ENCODE peak calls at places on chromosomes 6 and 20, in ten cellular contexts. One of them, this sample, is unnamed.

GRCh38 chr20:32582659-32583580 is 2.2 kb downstream of the NOL4L start:
- DNase-seq in foreskin fibroblast: peak
- DNase-seq in NCI-H524: peak
- DNase-seq in activated naive CD4-positive, alpha-beta T cell treated with Interleukin-2 at 50 U/mL for 16 hours: peak
- DNase-seq in AG04449: no peak
- DNase-seq in foreskin melanocyte: no peak
- DNase-seq in nephron progenitor cell: peak
- DNase-seq in mesenchymal stem cell: peak
- DNase-seq in GM13977: peak
- DNase-seq in NCI-H1694 treated with DMSO at 0.1 percent for 48 hours: no peak
- DNase-seq in this sample: peak

GRCh38 chr6:85403331-85404015 is 46.4 kb upstream of the NT5E start:
- DNase-seq in nephron progenitor cell: no peak
- DNase-seq in NCI-H524: no peak
- DNase-seq in foreskin fibroblast: peak
- DNase-seq in mesenchymal stem cell: peak
- DNase-seq in AG04449: peak
- DNase-seq in NCI-H1694 treated with DMSO at 0.1 percent for 48 hours: no peak
- DNase-seq in foreskin melanocyte: peak
- DNase-seq in activated naive CD4-positive, alpha-beta T cell treated with Interleukin-2 at 50 U/mL for 16 hours: no peak
- DNase-seq in GM13977: no peak
- DNase-seq in this sample: peak

GRCh38 chr6:10397756-10398438 is 17.0 kb downstream of the TFAP2A start:
- DNase-seq in NCI-H1694 treated with DMSO at 0.1 percent for 48 hours: no peak
- DNase-seq in foreskin melanocyte: peak
- DNase-seq in nephron progenitor cell: peak
- DNase-seq in mesenchymal stem cell: no peak
- DNase-seq in AG04449: no peak
- DNase-seq in activated naive CD4-positive, alpha-beta T cell treated with Interleukin-2 at 50 U/mL for 16 hours: no peak
- DNase-seq in foreskin fibroblast: no peak
- DNase-seq in GM13977: no peak
- DNase-seq in NCI-H524: no peak
- DNase-seq in this sample: no peak

GRCh38 chr6:49915035-49915434 is 48.7 kb upstream of the CRISP1 start:
- DNase-seq in activated naive CD4-positive, alpha-beta T cell treated with Interleukin-2 at 50 U/mL for 16 hours: no peak
- DNase-seq in mesenchymal stem cell: no peak
- DNase-seq in foreskin melanocyte: no peak
- DNase-seq in NCI-H524: no peak
- DNase-seq in GM13977: no peak
- DNase-seq in NCI-H1694 treated with DMSO at 0.1 percent for 48 hours: peak
- DNase-seq in AG04449: no peak
- DNase-seq in nephron progenitor cell: no peak
- DNase-seq in foreskin fibroblast: no peak
- DNase-seq in this sample: peak

GRCh38 chr20:50467618-50468373 is 42.4 kb upstream of the PTPN1 start:
- DNase-seq in foreskin melanocyte: no peak
- DNase-seq in AG04449: no peak
- DNase-seq in NCI-H524: peak
- DNase-seq in NCI-H1694 treated with DMSO at 0.1 percent for 48 hours: peak
- DNase-seq in mesenchymal stem cell: peak
- DNase-seq in foreskin fibroblast: peak
- DNase-seq in nephron progenitor cell: no peak
- DNase-seq in GM13977: no peak
- DNase-seq in activated naive CD4-positive, alpha-beta T cell treated with Interleukin-2 at 50 U/mL for 16 hours: peak
- DNase-seq in this sample: peak

GRCh38 chr6:72622094-72622540 is 253 bp downstream of the KCNQ5 start:
- DNase-seq in GM13977: peak
- DNase-seq in foreskin fibroblast: peak
- DNase-seq in mesenchymal stem cell: peak
- DNase-seq in foreskin melanocyte: peak
- DNase-seq in AG04449: no peak
- DNase-seq in NCI-H1694 treated with DMSO at 0.1 percent for 48 hours: peak
- DNase-seq in NCI-H524: peak
- DNase-seq in activated naive CD4-positive, alpha-beta T cell treated with Interleukin-2 at 50 U/mL for 16 hours: peak
- DNase-seq in nephron progenitor cell: peak
- DNase-seq in this sample: peak

GRCh38 chr6:43095939-43096338 is 19.8 kb downstream of the PTK7 start:
- DNase-seq in mesenchymal stem cell: peak
- DNase-seq in foreskin melanocyte: no peak
- DNase-seq in NCI-H524: no peak
- DNase-seq in GM13977: no peak
- DNase-seq in foreskin fibroblast: no peak
- DNase-seq in NCI-H1694 treated with DMSO at 0.1 percent for 48 hours: no peak
- DNase-seq in activated naive CD4-positive, alpha-beta T cell treated with Interleukin-2 at 50 U/mL for 16 hours: no peak
- DNase-seq in AG04449: no peak
- DNase-seq in nephron progenitor cell: no peak
- DNase-seq in this sample: no peak

GRCh38 chr6:42368156-42368555 is 83.6 kb downstream of the TRERF1 start:
- DNase-seq in mesenchymal stem cell: no peak
- DNase-seq in NCI-H524: no peak
- DNase-seq in AG04449: no peak
- DNase-seq in GM13977: peak
- DNase-seq in foreskin melanocyte: no peak
- DNase-seq in activated naive CD4-positive, alpha-beta T cell treated with Interleukin-2 at 50 U/mL for 16 hours: peak
- DNase-seq in foreskin fibroblast: no peak
- DNase-seq in NCI-H1694 treated with DMSO at 0.1 percent for 48 hours: no peak
- DNase-seq in nephron progenitor cell: no peak
- DNase-seq in this sample: no peak

GRCh38 chr6:42766163-42766670 is 15.6 kb upstream of the BICRAL start:
- DNase-seq in foreskin fibroblast: peak
- DNase-seq in mesenchymal stem cell: peak
- DNase-seq in NCI-H1694 treated with DMSO at 0.1 percent for 48 hours: no peak
- DNase-seq in nephron progenitor cell: no peak
- DNase-seq in activated naive CD4-positive, alpha-beta T cell treated with Interleukin-2 at 50 U/mL for 16 hours: no peak
- DNase-seq in foreskin melanocyte: no peak
- DNase-seq in NCI-H524: no peak
- DNase-seq in AG04449: no peak
- DNase-seq in GM13977: no peak
- DNase-seq in this sample: no peak

GRCh38 chr20:22584630-22584921 is 204 bp upstream of the FOXA2 start:
- DNase-seq in NCI-H524: no peak
- DNase-seq in foreskin fibroblast: no peak
- DNase-seq in activated naive CD4-positive, alpha-beta T cell treated with Interleukin-2 at 50 U/mL for 16 hours: no peak
- DNase-seq in GM13977: no peak
- DNase-seq in mesenchymal stem cell: no peak
- DNase-seq in nephron progenitor cell: peak
- DNase-seq in AG04449: no peak
- DNase-seq in NCI-H1694 treated with DMSO at 0.1 percent for 48 hours: no peak
- DNase-seq in foreskin melanocyte: no peak
- DNase-seq in this sample: no peak

GRCh38 chr6:82555801-82556200 is 192.2 kb downstream of the TPBG start:
- DNase-seq in GM13977: no peak
- DNase-seq in AG04449: no peak
- DNase-seq in NCI-H524: no peak
- DNase-seq in activated naive CD4-positive, alpha-beta T cell treated with Interleukin-2 at 50 U/mL for 16 hours: no peak
- DNase-seq in mesenchymal stem cell: no peak
- DNase-seq in nephron progenitor cell: no peak
- DNase-seq in foreskin melanocyte: no peak
- DNase-seq in foreskin fibroblast: peak
- DNase-seq in NCI-H1694 treated with DMSO at 0.1 percent for 48 hours: no peak
- DNase-seq in this sample: no peak

GRCh38 chr6:117552618-117553017 is 49.7 kb downstream of the GOPC start:
- DNase-seq in NCI-H1694 treated with DMSO at 0.1 percent for 48 hours: no peak
- DNase-seq in activated naive CD4-positive, alpha-beta T cell treated with Interleukin-2 at 50 U/mL for 16 hours: no peak
- DNase-seq in foreskin melanocyte: no peak
- DNase-seq in foreskin fibroblast: no peak
- DNase-seq in mesenchymal stem cell: peak
- DNase-seq in NCI-H524: no peak
- DNase-seq in GM13977: no peak
- DNase-seq in nephron progenitor cell: no peak
- DNase-seq in AG04449: no peak
- DNase-seq in this sample: no peak

GRCh38 chr6:7846971-7847818 is 63.4 kb downstream of the TXNDC5 start:
- DNase-seq in NCI-H524: no peak
- DNase-seq in GM13977: no peak
- DNase-seq in foreskin melanocyte: no peak
- DNase-seq in NCI-H1694 treated with DMSO at 0.1 percent for 48 hours: no peak
- DNase-seq in activated naive CD4-positive, alpha-beta T cell treated with Interleukin-2 at 50 U/mL for 16 hours: no peak
- DNase-seq in nephron progenitor cell: no peak
- DNase-seq in foreskin fibroblast: peak
- DNase-seq in mesenchymal stem cell: peak
- DNase-seq in AG04449: no peak
- DNase-seq in this sample: no peak

GRCh38 chr6:48567016-48567415 is 456.0 kb upstream of the PTCHD4 start:
- DNase-seq in AG04449: no peak
- DNase-seq in NCI-H1694 treated with DMSO at 0.1 percent for 48 hours: no peak
- DNase-seq in mesenchymal stem cell: no peak
- DNase-seq in GM13977: no peak
- DNase-seq in foreskin fibroblast: peak
- DNase-seq in NCI-H524: no peak
- DNase-seq in foreskin melanocyte: peak
- DNase-seq in activated naive CD4-positive, alpha-beta T cell treated with Interleukin-2 at 50 U/mL for 16 hours: no peak
- DNase-seq in nephron progenitor cell: no peak
- DNase-seq in this sample: no peak

GRCh38 chr6:103122766-103123601 is 1729.5 kb downstream of the GRIK2 start:
- DNase-seq in mesenchymal stem cell: peak
- DNase-seq in AG04449: no peak
- DNase-seq in nephron progenitor cell: peak
- DNase-seq in activated naive CD4-positive, alpha-beta T cell treated with Interleukin-2 at 50 U/mL for 16 hours: no peak
- DNase-seq in GM13977: peak
- DNase-seq in foreskin fibroblast: peak
- DNase-seq in foreskin melanocyte: peak
- DNase-seq in NCI-H524: peak
- DNase-seq in NCI-H1694 treated with DMSO at 0.1 percent for 48 hours: peak
- DNase-seq in this sample: peak

GRCh38 chr20:60266184-60266823 is 308.1 kb downstream of the CDH26 start:
- DNase-seq in NCI-H1694 treated with DMSO at 0.1 percent for 48 hours: no peak
- DNase-seq in nephron progenitor cell: no peak
- DNase-seq in mesenchymal stem cell: no peak
- DNase-seq in activated naive CD4-positive, alpha-beta T cell treated with Interleukin-2 at 50 U/mL for 16 hours: no peak
- DNase-seq in AG04449: no peak
- DNase-seq in foreskin fibroblast: no peak
- DNase-seq in NCI-H524: no peak
- DNase-seq in GM13977: no peak
- DNase-seq in foreskin melanocyte: no peak
- DNase-seq in this sample: no peak

GRCh38 chr6:109738200-109738599 is 47.1 kb downstream of the FIG4 start:
- DNase-seq in foreskin melanocyte: no peak
- DNase-seq in GM13977: no peak
- DNase-seq in NCI-H1694 treated with DMSO at 0.1 percent for 48 hours: no peak
- DNase-seq in AG04449: no peak
- DNase-seq in activated naive CD4-positive, alpha-beta T cell treated with Interleukin-2 at 50 U/mL for 16 hours: no peak
- DNase-seq in mesenchymal stem cell: no peak
- DNase-seq in nephron progenitor cell: no peak
- DNase-seq in foreskin fibroblast: peak
- DNase-seq in NCI-H524: no peak
- DNase-seq in this sample: no peak

GRCh38 chr6:15661815-15662245 is 998 bp downstream of the DTNBP1 start:
- DNase-seq in foreskin melanocyte: no peak
- DNase-seq in NCI-H1694 treated with DMSO at 0.1 percent for 48 hours: no peak
- DNase-seq in activated naive CD4-positive, alpha-beta T cell treated with Interleukin-2 at 50 U/mL for 16 hours: no peak
- DNase-seq in GM13977: no peak
- DNase-seq in mesenchymal stem cell: no peak
- DNase-seq in AG04449: no peak
- DNase-seq in NCI-H524: peak
- DNase-seq in nephron progenitor cell: no peak
- DNase-seq in foreskin fibroblast: peak
- DNase-seq in this sample: no peak

GRCh38 chr20:43409041-43409913 is 48.4 kb upstream of the SRSF6 start:
- DNase-seq in activated naive CD4-positive, alpha-beta T cell treated with Interleukin-2 at 50 U/mL for 16 hours: no peak
- DNase-seq in GM13977: no peak
- DNase-seq in NCI-H1694 treated with DMSO at 0.1 percent for 48 hours: peak
- DNase-seq in foreskin melanocyte: peak
- DNase-seq in NCI-H524: peak
- DNase-seq in foreskin fibroblast: peak
- DNase-seq in nephron progenitor cell: peak
- DNase-seq in AG04449: no peak
- DNase-seq in mesenchymal stem cell: peak
- DNase-seq in this sample: peak

GRCh38 chr20:34675993-34676641 is 775 bp downstream of the PIGU start:
- DNase-seq in foreskin fibroblast: no peak
- DNase-seq in foreskin melanocyte: no peak
- DNase-seq in AG04449: no peak
- DNase-seq in GM13977: peak
- DNase-seq in mesenchymal stem cell: no peak
- DNase-seq in activated naive CD4-positive, alpha-beta T cell treated with Interleukin-2 at 50 U/mL for 16 hours: no peak
- DNase-seq in NCI-H524: no peak
- DNase-seq in nephron progenitor cell: no peak
- DNase-seq in NCI-H1694 treated with DMSO at 0.1 percent for 48 hours: no peak
- DNase-seq in this sample: no peak

GRCh38 chr6:121305957-121306607 is 28.2 kb downstream of the TBC1D32 start:
- DNase-seq in mesenchymal stem cell: peak
- DNase-seq in activated naive CD4-positive, alpha-beta T cell treated with Interleukin-2 at 50 U/mL for 16 hours: no peak
- DNase-seq in foreskin melanocyte: peak
- DNase-seq in foreskin fibroblast: peak
- DNase-seq in NCI-H1694 treated with DMSO at 0.1 percent for 48 hours: peak
- DNase-seq in GM13977: peak
- DNase-seq in AG04449: no peak
- DNase-seq in nephron progenitor cell: peak
- DNase-seq in NCI-H524: peak
- DNase-seq in this sample: peak

GRCh38 chr6:84967389-84967788 is 203.0 kb upstream of the TBX18 start:
- DNase-seq in foreskin fibroblast: peak
- DNase-seq in mesenchymal stem cell: peak
- DNase-seq in activated naive CD4-positive, alpha-beta T cell treated with Interleukin-2 at 50 U/mL for 16 hours: no peak
- DNase-seq in AG04449: no peak
- DNase-seq in NCI-H1694 treated with DMSO at 0.1 percent for 48 hours: peak
- DNase-seq in GM13977: no peak
- DNase-seq in foreskin melanocyte: no peak
- DNase-seq in NCI-H524: peak
- DNase-seq in nephron progenitor cell: peak
- DNase-seq in this sample: peak

GRCh38 chr6:15457903-15458530 is 204.8 kb downstream of the DTNBP1 start:
- DNase-seq in activated naive CD4-positive, alpha-beta T cell treated with Interleukin-2 at 50 U/mL for 16 hours: no peak
- DNase-seq in AG04449: no peak
- DNase-seq in foreskin fibroblast: peak
- DNase-seq in mesenchymal stem cell: no peak
- DNase-seq in GM13977: peak
- DNase-seq in foreskin melanocyte: no peak
- DNase-seq in NCI-H524: peak
- DNase-seq in NCI-H1694 treated with DMSO at 0.1 percent for 48 hours: no peak
- DNase-seq in nephron progenitor cell: no peak
- DNase-seq in this sample: no peak

GRCh38 chr6:133939778-133940667 is 13.0 kb upstream of the TBPL1 start:
- DNase-seq in activated naive CD4-positive, alpha-beta T cell treated with Interleukin-2 at 50 U/mL for 16 hours: no peak
- DNase-seq in foreskin fibroblast: no peak
- DNase-seq in NCI-H524: no peak
- DNase-seq in AG04449: no peak
- DNase-seq in foreskin melanocyte: no peak
- DNase-seq in nephron progenitor cell: no peak
- DNase-seq in GM13977: no peak
- DNase-seq in mesenchymal stem cell: no peak
- DNase-seq in NCI-H1694 treated with DMSO at 0.1 percent for 48 hours: no peak
- DNase-seq in this sample: no peak

GRCh38 chr6:46719099-46719498 is 16.1 kb downstream of the PLA2G7 start:
- DNase-seq in nephron progenitor cell: no peak
- DNase-seq in mesenchymal stem cell: no peak
- DNase-seq in foreskin melanocyte: no peak
- DNase-seq in NCI-H524: no peak
- DNase-seq in foreskin fibroblast: peak
- DNase-seq in GM13977: no peak
- DNase-seq in NCI-H1694 treated with DMSO at 0.1 percent for 48 hours: no peak
- DNase-seq in activated naive CD4-positive, alpha-beta T cell treated with Interleukin-2 at 50 U/mL for 16 hours: no peak
- DNase-seq in AG04449: no peak
- DNase-seq in this sample: no peak

GRCh38 chr6:17881085-17881883 is 106.2 kb downstream of the KIF13A start:
- DNase-seq in GM13977: no peak
- DNase-seq in foreskin melanocyte: no peak
- DNase-seq in NCI-H1694 treated with DMSO at 0.1 percent for 48 hours: no peak
- DNase-seq in nephron progenitor cell: no peak
- DNase-seq in activated naive CD4-positive, alpha-beta T cell treated with Interleukin-2 at 50 U/mL for 16 hours: no peak
- DNase-seq in mesenchymal stem cell: peak
- DNase-seq in AG04449: no peak
- DNase-seq in NCI-H524: no peak
- DNase-seq in foreskin fibroblast: no peak
- DNase-seq in this sample: no peak

GRCh38 chr6:76683985-76684384 is 611.5 kb upstream of the IMPG1 start:
- DNase-seq in NCI-H524: no peak
- DNase-seq in foreskin melanocyte: no peak
- DNase-seq in AG04449: no peak
- DNase-seq in mesenchymal stem cell: no peak
- DNase-seq in GM13977: no peak
- DNase-seq in NCI-H1694 treated with DMSO at 0.1 percent for 48 hours: no peak
- DNase-seq in activated naive CD4-positive, alpha-beta T cell treated with Interleukin-2 at 50 U/mL for 16 hours: no peak
- DNase-seq in nephron progenitor cell: no peak
- DNase-seq in foreskin fibroblast: no peak
- DNase-seq in this sample: no peak